ENCODE peak calls at places on chromosome 12, in ten cellular contexts. O is astrocyte of the spinal cord; V is Calu3; C is astrocyte; D is lower leg skin; W is fibroblast of lung; M is mammary epithelial cell; Y is CD8-positive, alpha-beta T cell; B is RWPE1; S is nephron progenitor cell. Z is an unnamed sample.

GRCh38 chr12:26274441-26275312 is 79.3 kb downstream of the SSPN start:
- DNase-seq in O (peak), V (peak), C (peak), D (peak), W (peak), M (peak), Y (no peak), B (peak), S (no peak), Z (peak)

GRCh38 chr12:109458086-109458485 is 19.0 kb downstream of the KCTD10 start:
- DNase-seq in O (peak), V (no peak), C (peak), D (no peak), W (peak), M (no peak), Y (no peak), B (no peak), S (no peak), Z (no peak)

GRCh38 chr12:1741154-1741949 is 50.5 kb downstream of the ADIPOR2 start:
- DNase-seq in O (no peak), V (no peak), C (peak), D (no peak), W (peak), M (peak), Y (no peak), B (no peak), S (no peak), Z (no peak)

GRCh38 chr12:70243510-70244331 is 488 bp downstream of the CNOT2 start:
- DNase-seq in O (peak), V (peak), C (peak), D (peak), W (peak), M (peak), Y (peak), B (peak), S (peak), Z (peak)

GRCh38 chr12:30896461-30896860 is 30.1 kb upstream of the TSPAN11 start:
- DNase-seq in O (no peak), V (no peak), C (peak), D (no peak), W (peak), M (no peak), Y (no peak), B (no peak), S (no peak), Z (peak)

GRCh38 chr12:22100952-22101748 is 55.1 kb downstream of the CMAS start:
- DNase-seq in O (peak), V (peak), C (peak), D (no peak), W (peak), M (peak), Y (peak), B (no peak), S (peak), Z (no peak)

GRCh38 chr12:238736-239398 is 23.8 kb downstream of the SLC6A13 start:
- DNase-seq in O (no peak), V (no peak), C (no peak), D (no peak), W (no peak), M (no peak), Y (no peak), B (no peak), S (no peak), Z (peak)

GRCh38 chr12:30908389-30909087 is 18.0 kb upstream of the TSPAN11 start:
- DNase-seq in O (peak), V (no peak), C (peak), D (peak), W (peak), M (no peak), Y (no peak), B (no peak), S (no peak), Z (no peak)

GRCh38 chr12:67991158-67991557 is 1.9 kb downstream of the IFNG-AS1 start:
- DNase-seq in O (no peak), V (no peak), C (no peak), D (no peak), W (no peak), M (no peak), Y (peak), B (no peak), S (no peak), Z (no peak)

GRCh38 chr12:9111525-9111924 is 4.2 kb downstream of the A2M start:
- DNase-seq in O (no peak), V (no peak), C (no peak), D (no peak), W (no peak), M (no peak), Y (no peak), B (no peak), S (no peak), Z (no peak)
- TF ChIP-seq CTCF in O (no peak), V (no peak), C (no peak), D (no peak), W (no peak), M (no peak), Y (no peak), B (no peak), S (no peak), Z (no peak)

GRCh38 chr12:53424626-53425514 is 1.2 kb downstream of the AMHR2 start:
- DNase-seq in O (no peak), V (no peak), C (no peak), D (no peak), W (no peak), M (no peak), Y (no peak), B (no peak), S (no peak), Z (no peak)

GRCh38 chr12:53428741-53429140 is 5.1 kb downstream of the AMHR2 start:
- DNase-seq in O (no peak), V (no peak), C (no peak), D (no peak), W (no peak), M (no peak), Y (no peak), B (no peak), S (no peak), Z (no peak)

GRCh38 chr12:53423597-53423996 is at the start of gene AMHR2:
- DNase-seq in O (no peak), V (no peak), C (no peak), D (no peak), W (no peak), M (no peak), Y (no peak), B (no peak), S (no peak), Z (no peak)

GRCh38 chr12:53427905-53428594 is 4.4 kb downstream of the AMHR2 start:
- DNase-seq in O (peak), V (no peak), C (peak), D (no peak), W (peak), M (peak), Y (no peak), B (peak), S (no peak), Z (no peak)

GRCh38 chr12:53425515-53426150 is 2.0 kb downstream of the AMHR2 start:
- DNase-seq in O (no peak), V (no peak), C (no peak), D (no peak), W (no peak), M (no peak), Y (no peak), B (no peak), S (no peak), Z (no peak)
- TF ChIP-seq CTCF in O (no peak), V (no peak), C (no peak), D (no peak), W (no peak), M (no peak), Y (no peak), B (no peak), S (no peak), Z (no peak)

DNA sequence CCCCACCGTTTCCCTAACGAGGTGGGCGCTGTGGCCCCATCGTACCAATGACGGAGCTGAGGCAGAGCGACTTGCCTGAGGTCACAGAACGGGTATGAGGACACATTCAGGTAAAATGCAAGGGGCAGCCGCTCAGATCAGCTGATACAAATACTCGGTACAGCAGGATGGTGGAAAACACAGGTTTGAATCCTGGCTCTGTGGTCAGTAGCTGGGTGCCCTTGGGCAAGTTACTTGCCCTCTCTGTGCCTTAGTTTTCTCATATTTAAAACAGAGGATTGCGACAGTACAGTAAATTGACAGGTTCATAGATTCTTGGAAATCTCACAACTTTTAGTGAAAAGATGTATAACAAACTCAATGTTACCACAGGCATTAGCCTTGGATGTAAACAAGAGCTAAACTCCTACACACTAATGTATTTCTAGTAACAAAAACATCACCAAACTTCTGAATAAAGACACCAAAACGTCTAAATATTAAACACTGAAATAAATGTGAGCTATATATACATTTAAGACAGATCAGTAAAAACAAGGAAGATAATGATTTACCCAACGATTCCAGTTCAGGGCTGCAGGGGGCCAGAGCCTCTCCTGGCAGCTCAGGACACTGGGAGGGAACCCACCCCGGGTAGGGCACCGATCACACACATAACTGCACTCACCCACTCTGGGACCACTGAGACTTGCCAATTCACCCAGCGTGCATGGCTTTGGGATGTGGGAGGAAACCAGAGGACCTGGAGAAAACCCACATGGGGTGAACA is 128.4 kb downstream of the RBM19 start:
- DNase-seq in O (no peak), V (no peak), C (no peak), D (no peak), W (no peak), M (no peak), Y (no peak), B (no peak), S (no peak), Z (no peak)
- TF ChIP-seq CTCF in O (peak), V (peak), C (peak), D (no peak), W (no peak), M (peak), Y (no peak), B (no peak), S (peak), Z (no peak)

GRCh38 chr12:74889073-74889472 is 320.6 kb downstream of the KCNC2 start:
- DNase-seq in O (no peak), V (no peak), C (no peak), D (no peak), W (no peak), M (no peak), Y (no peak), B (no peak), S (no peak), Z (no peak)

GRCh38 chr12:74889563-74890236 is 319.9 kb downstream of the KCNC2 start:
- DNase-seq in O (peak), V (peak), C (peak), D (no peak), W (peak), M (peak), Y (no peak), B (peak), S (no peak), Z (no peak)

GRCh38 chr12:74891276-74891675 is 318.4 kb downstream of the KCNC2 start:
- DNase-seq in O (no peak), V (no peak), C (no peak), D (no peak), W (peak), M (no peak), Y (no peak), B (no peak), S (no peak), Z (no peak)

GRCh38 chr12:74890237-74890599 is 319.4 kb downstream of the KCNC2 start:
- DNase-seq in O (peak), V (peak), C (peak), D (no peak), W (peak), M (peak), Y (no peak), B (peak), S (no peak), Z (no peak)

GRCh38 chr12:74885775-74886174 is 323.9 kb downstream of the KCNC2 start:
- DNase-seq in O (no peak), V (no peak), C (no peak), D (no peak), W (no peak), M (no peak), Y (no peak), B (no peak), S (no peak), Z (no peak)
- TF ChIP-seq CTCF in O (no peak), V (no peak), C (no peak), D (no peak), W (no peak), M (no peak), Y (no peak), B (no peak), S (no peak), Z (no peak)

DNA sequence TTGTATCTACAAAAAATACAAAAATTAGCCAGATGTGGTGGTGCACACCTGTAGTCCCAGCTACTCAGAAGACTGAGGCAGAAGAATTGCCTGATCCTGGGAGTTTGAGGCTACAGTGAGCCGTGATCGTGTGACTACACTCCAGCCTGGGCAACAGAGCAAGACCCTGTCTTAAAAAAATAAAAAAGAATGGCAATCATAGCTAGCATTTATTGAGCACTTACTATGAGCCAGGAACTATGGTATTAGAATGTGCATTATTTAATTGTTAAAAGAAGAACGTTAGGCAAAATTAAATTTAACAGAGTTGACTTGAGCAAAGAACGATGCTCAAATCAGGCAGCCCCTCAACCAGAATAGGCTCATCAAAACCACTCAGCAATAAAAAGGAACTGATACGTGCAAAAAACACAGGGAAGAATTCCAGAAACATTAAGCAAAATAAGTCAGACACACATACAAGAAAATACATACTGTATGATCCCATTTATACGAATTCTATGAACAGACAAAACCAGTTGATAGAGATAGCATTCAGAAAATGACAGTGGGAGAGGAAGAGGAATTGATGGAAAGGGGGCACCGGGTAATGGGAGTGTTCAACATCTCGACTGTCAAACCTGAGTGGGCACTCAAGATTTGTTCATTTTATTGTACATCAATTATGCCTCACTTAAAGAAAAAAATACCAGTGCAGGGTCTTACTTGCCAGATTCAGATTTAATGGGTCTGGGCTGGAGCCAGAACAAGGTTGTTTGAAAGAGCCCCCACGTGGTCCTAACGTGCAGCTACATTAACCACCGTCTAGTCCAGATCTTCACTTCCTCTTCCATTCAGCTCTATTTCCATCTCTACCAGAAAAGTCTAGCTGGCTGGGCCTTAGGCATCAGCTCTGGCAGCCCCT is 8.0 kb downstream of the SCNN1A start:
- DNase-seq in O (no peak), V (no peak), C (no peak), D (no peak), W (peak), M (no peak), Y (peak), B (no peak), S (no peak), Z (no peak)
- TF ChIP-seq CTCF in O (peak), V (no peak), C (peak), D (no peak), W (no peak), M (peak), Y (no peak), B (no peak), S (no peak), Z (peak)

GRCh38 chr12:123270380-123271181 is 1.1 kb downstream of the CDK2AP1 start:
- DNase-seq in O (no peak), V (peak), C (peak), D (no peak), W (peak), M (peak), Y (no peak), B (no peak), S (peak), Z (no peak)

GRCh38 chr12:123269980-123270379 is 1.7 kb downstream of the CDK2AP1 start:
- DNase-seq in O (no peak), V (peak), C (no peak), D (no peak), W (no peak), M (peak), Y (no peak), B (no peak), S (no peak), Z (no peak)

GRCh38 chr12:123269395-123269892 is 2.2 kb downstream of the CDK2AP1 start:
- DNase-seq in O (peak), V (no peak), C (peak), D (no peak), W (peak), M (peak), Y (peak), B (no peak), S (peak), Z (no peak)

GRCh38 chr12:123273166-123273565 is 1.5 kb upstream of the CDK2AP1 start:
- DNase-seq in O (no peak), V (no peak), C (no peak), D (no peak), W (no peak), M (no peak), Y (no peak), B (no peak), S (no peak), Z (no peak)

GRCh38 chr12:123271182-123271491 is 519 bp downstream of the CDK2AP1 start:
- DNase-seq in O (peak), V (peak), C (no peak), D (no peak), W (peak), M (peak), Y (peak), B (peak), S (peak), Z (no peak)
- TF ChIP-seq CTCF in O (peak), V (peak), C (no peak), D (no peak), W (peak), M (peak), Y (no peak), B (peak), S (no peak), Z (peak)

Z was measured in esophagus muscularis mucosa.